ENCODE peak calls at places on chromosome 6, in four cellular contexts. T is activated B cell treated with CpG ODN at 0.5 μM for 24 hours, O is SHP77 treated with DMSO at 0.1 percent for 48 hours, C is GF-D8. H is an unnamed sample.

GRCh38 chr6:14706378-14706929 is 539.4 kb upstream of the JARID2 start:
- DNase-seq in T (no peak), O (no peak), C (no peak), H (no peak)

GRCh38 chr6:15876406-15876805 is 213.6 kb upstream of the DTNBP1 start:
- DNase-seq in C (no peak), T (no peak), O (no peak), H (no peak)

GRCh38 chr6:14925025-14925595 is 320.8 kb upstream of the JARID2 start:
- DNase-seq in C (no peak), O (no peak), T (no peak), H (no peak)

GRCh38 chr6:157761331-157761921 is 61.6 kb upstream of the SNX9 start:
- DNase-seq in O (no peak), C (no peak), T (no peak), H (no peak)

GRCh38 chr6:159609813-159610212 is 83.2 kb downstream of the SOD2 start:
- DNase-seq in T (no peak), O (no peak), C (no peak), H (no peak)

GRCh38 chr6:120903836-120904235 is 430.4 kb downstream of the TBC1D32 start:
- DNase-seq in C (no peak), T (no peak), O (no peak), H (no peak)

GRCh38 chr6:24415753-24416152 is 13.0 kb downstream of the MRS2 start:
- DNase-seq in O (no peak), T (no peak), C (no peak), H (no peak)

GRCh38 chr6:112443666-112444065 is 96.5 kb downstream of the RFPL4B start:
- DNase-seq in O (no peak), T (no peak), C (no peak), H (no peak)

GRCh38 chr6:107272246-107272645 is 156.9 kb upstream of the BEND3 start:
- DNase-seq in O (no peak), C (no peak), T (no peak), H (no peak)

GRCh38 chr6:36442671-36443497 is at the start of the genes KCTD20 and PXT1:
- DNase-seq in O (peak; percentile 46), T (peak; percentile 85), C (peak; percentile 64), H (peak; percentile 89)

GRCh38 chr6:32116674-32117073 is 7.5 kb upstream of the TNXB start:
- DNase-seq in T (no peak), O (no peak), C (no peak), H (no peak)

GRCh38 chr6:1230689-1231605 is 81.0 kb upstream of the FOXQ1 start:
- DNase-seq in C (no peak), T (no peak), O (no peak), H (no peak)

GRCh38 chr6:135411339-135411738 is 86.2 kb downstream of the AHI1 start:
- DNase-seq in C (no peak), T (no peak), O (no peak), H (no peak)

GRCh38 chr6:152671146-152671545 is 26.6 kb upstream of the MYCT1 start:
- DNase-seq in O (no peak), C (no peak), T (no peak), H (no peak)

GRCh38 chr6:73309534-73309783 is 44.6 kb downstream of the DPPA5 start:
- DNase-seq in C (no peak), O (no peak), T (no peak), H (no peak)

GRCh38 chr6:157054531-157054979 is 268.8 kb downstream of the TMEM242 start:
- DNase-seq in O (no peak), T (no peak), C (peak; percentile 81), H (peak; percentile 49)

GRCh38 chr6:20564777-20565176 is 30.5 kb downstream of the CDKAL1 start:
- DNase-seq in O (no peak), T (no peak), C (no peak), H (no peak)

GRCh38 chr6:37324131-37325033 is 29.4 kb upstream of the RNF8 start:
- DNase-seq in T (no peak), C (no peak), O (no peak), H (no peak)

H was measured in NK-92 treated with Interleukin-12 subunit alpha and Interleukin-12 subunit beta, amount 100 ng/mL, for 24 hours.